ENCODE peak calls at places on chromosomes 3 and 15, in eight cellular contexts. B, C, M, U, A, L, E and P are unnamed samples.
A peak's percentile ranks its signal among the peaks of the same experiment; 100 is the strongest.

GRCh38 chr15:88472225-88472624 is 4.7 kb downstream of the MRPS11 start:
- DNase-seq in B (no peak), C (no peak), M (no peak), U (no peak), A (no peak), L (no peak), E (no peak), P (no peak)

GRCh38 chr3:196080997-196081833 is 675 bp downstream of the TFRC start:
- DNase-seq in B (peak; percentile 32), C (no peak), M (peak; percentile 83), U (peak; percentile 93), A (peak; percentile 14), L (no peak), E (peak; percentile 50), P (peak; percentile 50)

GRCh38 chr15:62474771-62475124 is 309.7 kb upstream of the C2CD4B start:
- DNase-seq in B (no peak), C (no peak), M (no peak), U (no peak), A (no peak), L (no peak), E (no peak), P (peak; percentile 69)

GRCh38 chr3:51382076-51382745 is 2.9 kb upstream of the MANF start:
- DNase-seq in B (no peak), C (no peak), M (no peak), U (no peak), A (no peak), L (no peak), E (no peak), P (no peak)

GRCh38 chr15:36883705-36884355 is 216.5 kb downstream of the MEIS2 start:
- DNase-seq in B (peak; percentile 71), C (no peak), M (peak; percentile 92), U (peak; percentile 88), A (peak; percentile 79), L (peak; percentile 57), E (peak; percentile 85), P (peak; percentile 74)

GRCh38 chr15:75916978-75917377 is 13.3 kb downstream of the FBXO22 start:
- DNase-seq in B (no peak), C (no peak), M (no peak), U (no peak), A (no peak), L (no peak), E (no peak), P (no peak)

GRCh38 chr3:50364573-50365079 is 5.3 kb upstream of the TMEM115 start:
- DNase-seq in B (no peak), C (no peak), M (no peak), U (peak; percentile 90), A (no peak), L (no peak), E (no peak), P (no peak)

GRCh38 chr3:29493109-29493508 is 212.2 kb downstream of the RBMS3 start:
- DNase-seq in B (no peak), C (no peak), M (no peak), U (no peak), A (no peak), L (no peak), E (no peak), P (no peak)

GRCh38 chr15:71934446-71934845 is 124.1 kb downstream of the NR2E3 start:
- DNase-seq in B (no peak), C (no peak), M (no peak), U (no peak), A (no peak), L (no peak), E (no peak), P (no peak)

GRCh38 chr3:36124118-36124796 is 256.0 kb upstream of the STAC start:
- DNase-seq in B (no peak), C (no peak), M (no peak), U (no peak), A (peak; percentile 63), L (peak; percentile 36), E (peak; percentile 16), P (peak; percentile 38)

GRCh38 chr15:60353245-60353940 is 44.4 kb downstream of the ANXA2 start:
- DNase-seq in B (no peak), C (no peak), M (no peak), U (no peak), A (no peak), L (no peak), E (no peak), P (no peak)

GRCh38 chr15:25091421-25092158 is 136.8 kb downstream of the SNRPN start:
- DNase-seq in B (no peak), C (no peak), M (no peak), U (peak; percentile 12), A (no peak), L (no peak), E (no peak), P (no peak)

GRCh38 chr3:31753050-31753425 is 220.3 kb downstream of the STT3B start:
- DNase-seq in B (no peak), C (no peak), M (no peak), U (no peak), A (no peak), L (no peak), E (no peak), P (peak; percentile 26)

GRCh38 chr3:160869825-160870224 is 113.8 kb downstream of the PPM1L start:
- DNase-seq in B (no peak), C (no peak), M (no peak), U (no peak), A (no peak), L (no peak), E (peak; percentile 44), P (peak; percentile 97)

GRCh38 chr3:124174910-124175874 is 183.3 kb upstream of the ROPN1 start:
- DNase-seq in B (no peak), C (no peak), M (no peak), U (no peak), A (no peak), L (no peak), E (no peak), P (no peak)

GRCh38 chr3:195037017-195037373 is 234.0 kb downstream of the XXYLT1 start:
- DNase-seq in B (no peak), C (no peak), M (no peak), U (no peak), A (no peak), L (no peak), E (no peak), P (no peak)

GRCh38 chr3:52771334-52771681 is 568 bp upstream of the NEK4 start:
- DNase-seq in B (no peak), C (no peak), M (no peak), U (no peak), A (no peak), L (no peak), E (no peak), P (no peak)

GRCh38 chr3:84959470-84960380 is 936 bp downstream of the CADM2 start:
- DNase-seq in B (no peak), C (no peak), M (peak; percentile 42), U (peak; percentile 76), A (no peak), L (no peak), E (peak; percentile 63), P (no peak)